ENCODE peak calls at places on chromosomes 5 and 9, in nine cellular contexts. T is HTR-8/SVneo; Y is neural progenitor cell; U is neural crest cell; C is brain microvascular endothelial cell; Z is activated naive CD8-positive, alpha-beta T cell treated with anti-CD3 and anti-CD28 coated beads, Interleukin-2, amount 50 U/mL, for 24 hours; W is A549; J is fibroblast of the aortic adventitia; A is activated T-cell treated with anti-CD3 and anti-CD28 coated beads for 1 hour. B is an unnamed sample.

GRCh38 chr9:3719286-3719685 is 193.5 kb upstream of the RFX3 start:
- DNase-seq in T (no peak), Y (no peak), U (no peak), C (no peak), Z (no peak), W (no peak), J (peak), A (no peak), B (no peak)

GRCh38 chr5:172488221-172488620 is 33.9 kb upstream of the SH3PXD2B start:
- DNase-seq in T (no peak), Y (no peak), U (no peak), C (no peak), Z (no peak), W (no peak), J (no peak), A (no peak), B (no peak)

GRCh38 chr5:134555889-134556311 is 30.4 kb downstream of the JADE2 start:
- DNase-seq in T (peak), Y (peak), U (peak), C (peak), Z (peak), W (peak), J (peak), A (peak), B (no peak)

GRCh38 chr5:172666251-172666650 is 25.2 kb downstream of the NEURL1B start:
- DNase-seq in T (no peak), Y (no peak), U (no peak), C (no peak), Z (no peak), W (peak), J (peak), A (no peak), B (no peak)

GRCh38 chr5:156835905-156836304 is 14.2 kb upstream of the PPP1R2B start:
- DNase-seq in T (no peak), Y (peak), U (no peak), C (no peak), Z (no peak), W (peak), J (no peak), A (no peak), B (no peak)

GRCh38 chr5:134140530-134141201 is 26.2 kb downstream of the TCF7 start:
- DNase-seq in T (peak), Y (peak), U (peak), C (peak), Z (peak), W (peak), J (peak), A (no peak), B (peak)

GRCh38 chr5:170886210-170886894 is 24.5 kb downstream of the RANBP17 start:
- DNase-seq in T (no peak), Y (no peak), U (no peak), C (no peak), Z (no peak), W (no peak), J (no peak), A (no peak), B (no peak)

GRCh38 chr5:6780802-6781391 is 67.7 kb downstream of the TENT4A start:
- DNase-seq in T (no peak), Y (no peak), U (no peak), C (no peak), Z (peak), W (peak), J (no peak), A (peak), B (no peak)

GRCh38 chr9:121358747-121359146 is 11.3 kb downstream of the STOM start:
- DNase-seq in T (no peak), Y (no peak), U (no peak), C (no peak), Z (no peak), W (no peak), J (no peak), A (no peak), B (no peak)

GRCh38 chr9:121895274-121895835 is 197.8 kb downstream of the TTLL11 start:
- DNase-seq in T (no peak), Y (no peak), U (no peak), C (no peak), Z (no peak), W (peak), J (no peak), A (no peak), B (no peak)

GRCh38 chr9:124213396-124213795 is 44.4 kb upstream of the NEK6 start:
- DNase-seq in T (no peak), Y (no peak), U (no peak), C (no peak), Z (no peak), W (no peak), J (no peak), A (no peak), B (no peak)

GRCh38 chr5:40660751-40661150 is 19.0 kb upstream of the PTGER4 start:
- DNase-seq in T (no peak), Y (no peak), U (no peak), C (no peak), Z (no peak), W (no peak), J (no peak), A (no peak), B (no peak)

GRCh38 chr5:34552129-34552528 is 104.0 kb upstream of the RAI14 start:
- DNase-seq in T (no peak), Y (no peak), U (no peak), C (no peak), Z (no peak), W (no peak), J (peak), A (no peak), B (no peak)

GRCh38 chr5:125981016-125981415 is 442.2 kb upstream of the GRAMD2B start:
- DNase-seq in T (no peak), Y (no peak), U (no peak), C (no peak), Z (no peak), W (no peak), J (no peak), A (no peak), B (no peak)

GRCh38 chr5:126519637-126520592 is 75.1 kb downstream of the ALDH7A1 start:
- DNase-seq in T (no peak), Y (no peak), U (no peak), C (no peak), Z (no peak), W (no peak), J (peak), A (no peak), B (no peak)

GRCh38 chr9:93004561-93004960 is 53.9 kb upstream of the SUSD3 start:
- DNase-seq in T (no peak), Y (no peak), U (no peak), C (no peak), Z (no peak), W (no peak), J (no peak), A (no peak), B (no peak)

GRCh38 chr5:79697222-79698164 is 7.9 kb downstream of the CMYA5 start:
- DNase-seq in T (no peak), Y (no peak), U (no peak), C (peak), Z (no peak), W (no peak), J (peak), A (no peak), B (no peak)

GRCh38 chr5:125058185-125058826 is 311.9 kb upstream of the ZNF608 start:
- DNase-seq in T (no peak), Y (peak), U (no peak), C (peak), Z (no peak), W (no peak), J (peak), A (no peak), B (no peak)

GRCh38 chr9:86034863-86035734 is 64.3 kb downstream of the GOLM1 start:
- DNase-seq in T (peak), Y (peak), U (peak), C (peak), Z (peak), W (peak), J (peak), A (no peak), B (peak)

GRCh38 chr5:61311836-61312808 is 19.9 kb upstream of the ZSWIM6 start:
- DNase-seq in T (no peak), Y (no peak), U (no peak), C (peak), Z (no peak), W (peak), J (peak), A (no peak), B (peak)

GRCh38 chr5:67515020-67515689 is 318.6 kb upstream of the CD180 start:
- DNase-seq in T (no peak), Y (no peak), U (no peak), C (no peak), Z (peak), W (no peak), J (no peak), A (no peak), B (no peak)

GRCh38 chr9:116279230-116279629 is 125.6 kb downstream of the PAPPA start:
- DNase-seq in T (no peak), Y (peak), U (peak), C (no peak), Z (no peak), W (no peak), J (no peak), A (no peak), B (no peak)

GRCh38 chr9:6889868-6890267 is 132.1 kb downstream of the KDM4C start:
- DNase-seq in T (no peak), Y (no peak), U (no peak), C (no peak), Z (no peak), W (no peak), J (no peak), A (no peak), B (no peak)

GRCh38 chr9:26939934-26940711 is 6.9 kb downstream of the PLAA start:
- DNase-seq in T (no peak), Y (no peak), U (no peak), C (no peak), Z (no peak), W (no peak), J (peak), A (no peak), B (no peak)

GRCh38 chr9:18994263-18994916 is 38.6 kb downstream of the SAXO1 start:
- DNase-seq in T (no peak), Y (peak), U (no peak), C (no peak), Z (no peak), W (no peak), J (no peak), A (no peak), B (no peak)

B was measured in LoVo.